ENCODE peak calls at places on chromosomes 4 and X, in four cellular contexts. M, G, K and W are unnamed samples.

GRCh38 chrX:55919367-55920221 is 202.0 kb downstream of the RRAGB start:
- DNase-seq in M (no peak), G (peak; percentile 68), K (no peak), W (no peak)

GRCh38 chr4:38820329-38821061 is 15.9 kb upstream of the TLR1 start:
- DNase-seq in M (no peak), G (no peak), K (no peak), W (no peak)

GRCh38 chrX:38600089-38600755 is 38.9 kb downstream of the TSPAN7 start:
- DNase-seq in M (no peak), G (no peak), K (no peak), W (no peak)

GRCh38 chr4:8188743-8189550 is 10.1 kb upstream of the SH3TC1 start:
- DNase-seq in M (peak; percentile 29), G (no peak), K (no peak), W (no peak)

GRCh38 chr4:101222156-101222845 is 125.0 kb downstream of the PPP3CA start:
- DNase-seq in M (peak; percentile 36), G (no peak), K (peak; percentile 25), W (peak; percentile 39)

GRCh38 chr4:7815562-7815961 is 124.1 kb downstream of the AFAP1 start:
- DNase-seq in M (peak; percentile 82), G (no peak), K (peak; percentile 95), W (peak; percentile 69)

GRCh38 chrX:70049925-70050324 is at the start of gene AWAT2:
- DNase-seq in M (peak; percentile 6), G (no peak), K (peak; percentile 12), W (no peak)

GRCh38 chrX:12978205-12979010 is 3.5 kb downstream of the TMSB4X start:
- DNase-seq in M (peak; percentile 85), G (peak; percentile 79), K (peak; percentile 91), W (peak; percentile 84)

GRCh38 chr4:169795585-169795984 is 37.8 kb upstream of the HPF1 start:
- DNase-seq in M (peak; percentile 18), G (no peak), K (peak; percentile 61), W (peak; percentile 22)

GRCh38 chr4:38133711-38134480 is 173.7 kb downstream of the PTTG2 start:
- DNase-seq in M (no peak), G (no peak), K (no peak), W (no peak)

GRCh38 chr4:144355809-144356757 is 215.6 kb upstream of the GYPA start:
- DNase-seq in M (peak; percentile 93), G (peak; percentile 7), K (peak; percentile 87), W (peak; percentile 84)

GRCh38 chr4:122663814-122664610 is 43.1 kb upstream of the IL21 start:
- DNase-seq in M (peak; percentile 33), G (no peak), K (no peak), W (peak; percentile 49)

GRCh38 chr4:9924750-9925149 is 96.5 kb downstream of the SLC2A9 start:
- DNase-seq in M (peak; percentile 13), G (no peak), K (no peak), W (no peak)

GRCh38 chr4:138869165-138869564 is 146.4 kb upstream of the NOCT start:
- DNase-seq in M (no peak), G (no peak), K (no peak), W (no peak)

GRCh38 chrX:47168495-47169073 is 23.6 kb downstream of the RBM10 start:
- DNase-seq in M (no peak), G (no peak), K (no peak), W (no peak)

GRCh38 chr4:763922-764321 is 58.3 kb downstream of the PCGF3 start:
- DNase-seq in M (no peak), G (no peak), K (no peak), W (no peak)

GRCh38 chr4:182688081-182688480 is 229.1 kb downstream of the DCTD start:
- DNase-seq in M (no peak), G (no peak), K (no peak), W (no peak)

GRCh38 chr4:78078101-78078500 is 21.0 kb downstream of the FRAS1 start:
- DNase-seq in M (no peak), G (no peak), K (no peak), W (no peak)

GRCh38 chr4:67106846-67107467 is 438.3 kb downstream of the CENPC start:
- DNase-seq in M (no peak), G (no peak), K (no peak), W (no peak)

GRCh38 chr4:31083451-31083850 is 363.3 kb downstream of the PCDH7 start:
- DNase-seq in M (no peak), G (no peak), K (no peak), W (no peak)

GRCh38 chrX:150438165-150438564 is 75.0 kb downstream of the MAMLD1 start:
- DNase-seq in M (peak; percentile 26), G (no peak), K (peak; percentile 12), W (peak; percentile 24)

GRCh38 chr4:143203577-143203976 is 18.9 kb downstream of the USP38 start:
- DNase-seq in M (no peak), G (no peak), K (no peak), W (no peak)

GRCh38 chr4:154982187-154983047 is 201.3 kb downstream of the RBM46 start:
- DNase-seq in M (peak; percentile 82), G (peak; percentile 37), K (peak; percentile 80), W (peak; percentile 81)

GRCh38 chrX:45872480-45872879 is 671.8 kb upstream of the DIPK2B start:
- DNase-seq in M (no peak), G (no peak), K (no peak), W (no peak)

GRCh38 chr4:99816611-99817309 is at the start of gene DAPP1:
- DNase-seq in M (no peak), G (peak; percentile 96), K (no peak), W (no peak)

GRCh38 chr4:117447925-117448324 is 362.5 kb upstream of the TRAM1L1 start:
- DNase-seq in M (no peak), G (peak; percentile 31), K (no peak), W (no peak)

GRCh38 chr4:86564795-86565194 is 29.3 kb upstream of the PTPN13 start:
- DNase-seq in M (no peak), G (no peak), K (peak; percentile 11), W (no peak)

GRCh38 chr4:67054901-67055300 is 490.4 kb downstream of the CENPC start:
- DNase-seq in M (no peak), G (no peak), K (no peak), W (no peak)

GRCh38 chrX:30690330-30690729 is 37.1 kb downstream of the GK start:
- DNase-seq in M (peak; percentile 20), G (no peak), K (no peak), W (peak; percentile 31)

GRCh38 chr4:35163189-35163588 is 1081.1 kb downstream of the ARAP2 start:
- DNase-seq in M (no peak), G (no peak), K (no peak), W (no peak)

GRCh38 chr4:3442460-3442958 is 741 bp downstream of the HGFAC start:
- DNase-seq in M (no peak), G (no peak), K (no peak), W (no peak)

GRCh38 chr4:3439391-3439790 is 2.4 kb upstream of the HGFAC start:
- DNase-seq in M (no peak), G (no peak), K (no peak), W (no peak)

GRCh38 chr4:3441501-3442459 is at the start of gene HGFAC:
- DNase-seq in M (no peak), G (no peak), K (no peak), W (no peak)

GRCh38 chr4:3440011-3440410 is 1.8 kb upstream of the HGFAC start:
- DNase-seq in M (no peak), G (no peak), K (no peak), W (peak; percentile 17)

GRCh38 chr4:3440979-3441500 is 728 bp upstream of the HGFAC start:
- DNase-seq in M (peak; percentile 8), G (no peak), K (peak; percentile 21), W (peak; percentile 4)
- H3K4me3 ChIP-seq in M (no peak overlapping the region), G (no peak overlapping the region), K (no peak overlapping the region), W (no peak overlapping the region)

GRCh38 chr4:73068496-73069337 is 799 bp downstream of the COX18 start:
- DNase-seq in M (peak; percentile 45), G (peak; percentile 47), K (peak; percentile 44), W (peak; percentile 50)
- TF ChIP-seq CTCF in M (no peak), G (no peak), K (no peak), W (no peak)

GRCh38 chrX:72094894-72095293 is 36.8 kb downstream of the RTL5 start:
- DNase-seq in M (peak; percentile 61), G (no peak), K (peak; percentile 7), W (peak; percentile 37)
- H3K4me3 ChIP-seq in M (no peak overlapping the region), G (no peak overlapping the region), K (no peak overlapping the region), W (no peak overlapping the region)

GRCh38 chr4:140635606-140636005 is 66.8 kb upstream of the UCP1 start:
- DNase-seq in M (peak; percentile 32), G (no peak), K (no peak), W (peak; percentile 37)
- TF ChIP-seq CTCF in M (no peak), G (no peak), K (no peak), W (no peak)

DNA sequence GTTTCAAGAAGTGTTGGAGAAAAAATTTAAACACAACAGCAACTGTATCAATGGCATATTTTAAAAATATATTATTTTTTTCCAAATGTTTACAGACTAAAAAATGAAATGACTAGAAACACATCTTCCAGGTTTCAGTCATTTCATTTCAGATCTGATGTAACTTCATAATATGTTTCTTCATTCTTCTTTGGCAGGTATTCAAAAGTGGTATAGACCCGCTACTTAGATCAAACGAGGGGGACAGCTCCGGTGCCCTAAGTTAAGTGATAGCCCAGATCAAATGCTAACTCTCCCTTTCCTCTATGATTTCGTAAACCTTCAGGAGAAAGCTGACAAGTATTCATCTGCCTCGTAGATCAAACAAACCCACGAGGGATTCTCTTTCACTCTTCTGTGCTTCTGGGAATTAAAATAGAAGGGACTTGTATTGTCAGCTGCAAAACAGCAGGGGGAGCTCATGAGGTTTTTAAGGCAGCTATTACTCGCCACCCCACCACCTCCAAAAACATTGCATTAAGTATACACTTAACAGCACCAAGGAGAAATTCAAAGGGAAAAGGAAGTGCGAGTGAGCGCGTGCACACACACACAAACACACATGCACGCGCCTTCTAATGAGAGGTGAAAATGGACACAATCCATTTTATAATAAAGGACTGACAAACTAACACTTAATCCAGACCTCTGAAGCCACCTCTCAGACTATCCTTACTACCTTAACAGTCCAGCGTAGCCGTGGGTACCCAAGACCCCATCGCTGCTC is 21.4 kb downstream of the HELT start:
- DNase-seq in M (peak; percentile 81), G (peak; percentile 80), K (peak; percentile 66), W (peak; percentile 81)
- H3K4me3 ChIP-seq in M (peak overlapping the region; percentile 33), G (peak overlapping the region; percentile 54), K (no peak overlapping the region), W (peak overlapping the region; percentile 49)

GRCh38 chr4:4332529-4332928 is 42.5 kb downstream of the ZBTB49 start:
- DNase-seq in M (no peak), G (no peak), K (no peak), W (no peak)

GRCh38 chr4:4334798-4335520 is 44.9 kb downstream of the ZBTB49 start:
- DNase-seq in M (peak; percentile 67), G (peak; percentile 85), K (peak; percentile 37), W (peak; percentile 48)

GRCh38 chr4:4329496-4329895 is 39.4 kb downstream of the ZBTB49 start:
- DNase-seq in M (no peak), G (no peak), K (no peak), W (no peak)

GRCh38 chr4:4330794-4331193 is 40.7 kb downstream of the ZBTB49 start:
- DNase-seq in M (no peak), G (no peak), K (no peak), W (no peak)

GRCh38 chr4:4333265-4333706 is 43.2 kb downstream of the ZBTB49 start:
- DNase-seq in M (peak; percentile 96), G (no peak), K (peak; percentile 49), W (peak; percentile 84)
- TF ChIP-seq CTCF in M (no peak), G (no peak), K (no peak), W (no peak)

GRCh38 chr4:11650801-11651596 is 222.3 kb upstream of the HS3ST1 start:
- DNase-seq in M (peak; percentile 51), G (no peak), K (peak; percentile 35), W (peak; percentile 43)
- H3K4me3 ChIP-seq in M (peak overlapping the region; percentile 24), G (no peak overlapping the region), K (no peak overlapping the region), W (no peak overlapping the region)

GRCh38 chrX:48883729-48884128 is 13.8 kb downstream of the TIMM17B start:
- DNase-seq in M (no peak), G (no peak), K (no peak), W (no peak)
- TF ChIP-seq CTCF in M (no peak), G (no peak), K (no peak), W (no peak)